ENCODE peak calls at places on chromosomes 5 and 9, in six cellular contexts. One of them, this sample, is unnamed. For H3K9me3, the result is how much of the 10 kb centered on the place peaks cover.

GRCh38 chr9:17926246-17926645 is 347.4 kb downstream of the SH3GL2 start:
- DNase-seq in breast epithelium: no peak
- DNase-seq in lung: no peak
- DNase-seq in SK-N-SH: no peak
- DNase-seq in lower lobe of right lung: no peak
- DNase-seq in CD4-positive, CD25-positive, alpha-beta regulatory T cell: no peak
- DNase-seq in this sample: no peak

GRCh38 chr5:72531496-72532190 is 24.4 kb upstream of the ZNF366 start:
- DNase-seq in CD4-positive, CD25-positive, alpha-beta regulatory T cell: no peak
- DNase-seq in lower lobe of right lung: no peak
- DNase-seq in lung: no peak
- DNase-seq in SK-N-SH: no peak
- DNase-seq in breast epithelium: no peak
- DNase-seq in this sample: no peak

GRCh38 chr5:131394128-131394527 is 130.3 kb downstream of the CDC42SE2 start:
- DNase-seq in lower lobe of right lung: no peak
- DNase-seq in CD4-positive, CD25-positive, alpha-beta regulatory T cell: peak
- DNase-seq in breast epithelium: no peak
- DNase-seq in SK-N-SH: no peak
- DNase-seq in lung: no peak
- DNase-seq in this sample: no peak

GRCh38 chr5:80206282-80206681 is 49.6 kb downstream of the SERINC5 start:
- DNase-seq in lung: no peak
- DNase-seq in breast epithelium: no peak
- DNase-seq in lower lobe of right lung: no peak
- DNase-seq in CD4-positive, CD25-positive, alpha-beta regulatory T cell: no peak
- DNase-seq in SK-N-SH: no peak
- DNase-seq in this sample: no peak

GRCh38 chr9:93121316-93122241 is 12.5 kb downstream of the NINJ1 start:
- DNase-seq in breast epithelium: peak
- DNase-seq in SK-N-SH: no peak
- DNase-seq in lung: no peak
- DNase-seq in lower lobe of right lung: peak
- DNase-seq in CD4-positive, CD25-positive, alpha-beta regulatory T cell: no peak
- DNase-seq in this sample: no peak

GRCh38 chr9:4921449-4921848 is 63.6 kb upstream of the JAK2 start:
- DNase-seq in breast epithelium: no peak
- DNase-seq in SK-N-SH: no peak
- DNase-seq in lower lobe of right lung: no peak
- DNase-seq in CD4-positive, CD25-positive, alpha-beta regulatory T cell: no peak
- DNase-seq in lung: no peak
- DNase-seq in this sample: no peak

GRCh38 chr9:114060070-114060469 is 18.0 kb downstream of the AMBP start:
- DNase-seq in SK-N-SH: no peak
- DNase-seq in breast epithelium: no peak
- DNase-seq in CD4-positive, CD25-positive, alpha-beta regulatory T cell: no peak
- DNase-seq in lung: no peak
- DNase-seq in lower lobe of right lung: no peak
- DNase-seq in this sample: no peak

GRCh38 chr5:103582364-103582763 is 19.8 kb upstream of the NUDT12 start:
- DNase-seq in lung: no peak
- DNase-seq in SK-N-SH: peak
- DNase-seq in CD4-positive, CD25-positive, alpha-beta regulatory T cell: no peak
- DNase-seq in breast epithelium: no peak
- DNase-seq in lower lobe of right lung: no peak
- DNase-seq in this sample: no peak

GRCh38 chr9:13580760-13581159 is 301.3 kb upstream of the MPDZ start:
- DNase-seq in lung: no peak
- DNase-seq in SK-N-SH: no peak
- DNase-seq in lower lobe of right lung: no peak
- DNase-seq in breast epithelium: no peak
- DNase-seq in CD4-positive, CD25-positive, alpha-beta regulatory T cell: no peak
- DNase-seq in this sample: no peak

GRCh38 chr5:83718195-83718825 is 2.3 kb downstream of the HAPLN1 start:
- DNase-seq in SK-N-SH: peak
- DNase-seq in CD4-positive, CD25-positive, alpha-beta regulatory T cell: no peak
- DNase-seq in lower lobe of right lung: no peak
- DNase-seq in lung: no peak
- DNase-seq in breast epithelium: no peak
- DNase-seq in this sample: no peak

GRCh38 chr5:32297181-32298055 is 15.3 kb downstream of the MTMR12 start:
- DNase-seq in CD4-positive, CD25-positive, alpha-beta regulatory T cell: no peak
- DNase-seq in breast epithelium: no peak
- DNase-seq in SK-N-SH: no peak
- DNase-seq in lower lobe of right lung: no peak
- DNase-seq in lung: no peak
- DNase-seq in this sample: no peak

GRCh38 chr5:112878760-112879159 is 17.7 kb downstream of the SRP19 start:
- DNase-seq in lower lobe of right lung: no peak
- DNase-seq in breast epithelium: no peak
- DNase-seq in SK-N-SH: no peak
- DNase-seq in CD4-positive, CD25-positive, alpha-beta regulatory T cell: peak
- DNase-seq in lung: no peak
- DNase-seq in this sample: no peak

GRCh38 chr9:89922099-89922498 is 317.3 kb downstream of the GADD45G start:
- DNase-seq in CD4-positive, CD25-positive, alpha-beta regulatory T cell: no peak
- DNase-seq in lung: no peak
- DNase-seq in lower lobe of right lung: no peak
- DNase-seq in breast epithelium: no peak
- DNase-seq in SK-N-SH: peak
- DNase-seq in this sample: no peak

GRCh38 chr5:137218896-137219295 is 280.2 kb downstream of the SPOCK1 start:
- DNase-seq in lower lobe of right lung: no peak
- DNase-seq in SK-N-SH: no peak
- DNase-seq in breast epithelium: no peak
- DNase-seq in lung: no peak
- DNase-seq in CD4-positive, CD25-positive, alpha-beta regulatory T cell: no peak
- DNase-seq in this sample: no peak

GRCh38 chr9:22049411-22049810 is 40.3 kb upstream of the CDKN2B start:
- DNase-seq in SK-N-SH: no peak
- DNase-seq in CD4-positive, CD25-positive, alpha-beta regulatory T cell: no peak
- DNase-seq in lower lobe of right lung: no peak
- DNase-seq in lung: no peak
- DNase-seq in breast epithelium: no peak
- DNase-seq in this sample: no peak

GRCh38 chr9:136342191-136343120 is 15.1 kb downstream of the GPSM1 start:
- DNase-seq in breast epithelium: peak
- DNase-seq in lower lobe of right lung: peak
- DNase-seq in CD4-positive, CD25-positive, alpha-beta regulatory T cell: peak
- DNase-seq in lung: peak
- DNase-seq in SK-N-SH: peak
- DNase-seq in this sample: peak

GRCh38 chr5:173969167-173970049 is 19.6 kb upstream of the C5orf47 start:
- DNase-seq in lung: no peak
- DNase-seq in lower lobe of right lung: peak
- DNase-seq in SK-N-SH: no peak
- DNase-seq in breast epithelium: no peak
- DNase-seq in CD4-positive, CD25-positive, alpha-beta regulatory T cell: no peak
- DNase-seq in this sample: no peak

GRCh38 chr5:124986667-124987066 is 240.2 kb upstream of the ZNF608 start:
- DNase-seq in SK-N-SH: no peak
- DNase-seq in breast epithelium: no peak
- DNase-seq in lung: no peak
- DNase-seq in CD4-positive, CD25-positive, alpha-beta regulatory T cell: no peak
- DNase-seq in lower lobe of right lung: no peak
- DNase-seq in this sample: no peak

GRCh38 chr5:143153332-143154119 is 250.0 kb downstream of the NR3C1 start:
- DNase-seq in SK-N-SH: no peak
- DNase-seq in CD4-positive, CD25-positive, alpha-beta regulatory T cell: no peak
- DNase-seq in breast epithelium: no peak
- DNase-seq in lung: no peak
- DNase-seq in lower lobe of right lung: no peak
- DNase-seq in this sample: no peak

GRCh38 chr5:150614651-150615040 is 25.8 kb upstream of the SYNPO start:
- DNase-seq in lung: no peak
- DNase-seq in breast epithelium: no peak
- DNase-seq in lower lobe of right lung: no peak
- DNase-seq in SK-N-SH: no peak
- DNase-seq in CD4-positive, CD25-positive, alpha-beta regulatory T cell: no peak
- DNase-seq in this sample: no peak

GRCh38 chr9:96738147-96739027 is 39.5 kb downstream of the ZNF510 start:
- DNase-seq in lower lobe of right lung: no peak
- DNase-seq in CD4-positive, CD25-positive, alpha-beta regulatory T cell: no peak
- DNase-seq in breast epithelium: no peak
- DNase-seq in SK-N-SH: no peak
- DNase-seq in lung: no peak
- DNase-seq in this sample: no peak

GRCh38 chr9:96741771-96742170 is 36.1 kb downstream of the ZNF510 start:
- DNase-seq in CD4-positive, CD25-positive, alpha-beta regulatory T cell: no peak
- DNase-seq in lung: no peak
- DNase-seq in breast epithelium: no peak
- DNase-seq in lower lobe of right lung: no peak
- DNase-seq in SK-N-SH: no peak
- DNase-seq in this sample: no peak
- H3K9me3 ChIP-seq in CD4-positive, CD25-positive, alpha-beta regulatory T cell: half or more
- H3K9me3 ChIP-seq in lung: under half
- H3K9me3 ChIP-seq in breast epithelium: under half
- H3K9me3 ChIP-seq in lower lobe of right lung: half or more
- H3K9me3 ChIP-seq in SK-N-SH: under half
- H3K9me3 ChIP-seq in this sample: under half

GRCh38 chr9:134988706-134989105 is 71.0 kb upstream of the FCN1 start:
- DNase-seq in CD4-positive, CD25-positive, alpha-beta regulatory T cell: no peak
- DNase-seq in SK-N-SH: no peak
- DNase-seq in lung: no peak
- DNase-seq in lower lobe of right lung: no peak
- DNase-seq in breast epithelium: peak
- DNase-seq in this sample: no peak
- H3K9me3 ChIP-seq in CD4-positive, CD25-positive, alpha-beta regulatory T cell: under half
- H3K9me3 ChIP-seq in SK-N-SH: under half
- H3K9me3 ChIP-seq in lung: under half
- H3K9me3 ChIP-seq in lower lobe of right lung: under half
- H3K9me3 ChIP-seq in breast epithelium: under half
- H3K9me3 ChIP-seq in this sample: under half

DNA sequence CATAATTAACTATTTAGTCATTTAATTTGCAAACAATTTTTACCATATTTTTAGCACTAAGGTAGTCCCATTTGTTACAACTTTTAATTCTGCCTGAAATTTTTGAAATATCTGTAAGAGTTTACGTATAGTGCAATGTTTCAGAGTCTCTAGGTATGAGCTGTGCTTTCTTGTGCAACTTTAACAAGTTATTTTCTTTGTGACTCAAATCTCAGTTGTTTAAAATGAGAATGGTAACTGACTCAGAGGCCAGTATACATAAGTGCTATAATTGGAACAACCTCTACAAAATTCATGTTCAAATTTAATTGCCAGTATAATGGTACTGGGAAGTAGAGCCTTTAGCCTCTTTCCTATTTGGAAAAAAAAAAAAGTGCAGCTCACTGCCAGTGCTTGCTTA is 14.2 kb upstream of the ZNF883 start:
- DNase-seq in breast epithelium: no peak
- DNase-seq in SK-N-SH: no peak
- DNase-seq in lower lobe of right lung: no peak
- DNase-seq in lung: no peak
- DNase-seq in CD4-positive, CD25-positive, alpha-beta regulatory T cell: no peak
- DNase-seq in this sample: no peak
- H3K9me3 ChIP-seq in breast epithelium: half or more
- H3K9me3 ChIP-seq in SK-N-SH: under half
- H3K9me3 ChIP-seq in lower lobe of right lung: half or more
- H3K9me3 ChIP-seq in lung: under half
- H3K9me3 ChIP-seq in CD4-positive, CD25-positive, alpha-beta regulatory T cell: under half
- H3K9me3 ChIP-seq in this sample: under half

GRCh38 chr5:180251887-180252286 is 40.0 kb downstream of the MAPK9 start:
- DNase-seq in CD4-positive, CD25-positive, alpha-beta regulatory T cell: no peak
- DNase-seq in SK-N-SH: no peak
- DNase-seq in lower lobe of right lung: no peak
- DNase-seq in breast epithelium: no peak
- DNase-seq in lung: no peak
- DNase-seq in this sample: no peak
- H3K9me3 ChIP-seq in CD4-positive, CD25-positive, alpha-beta regulatory T cell: half or more
- H3K9me3 ChIP-seq in SK-N-SH: under half
- H3K9me3 ChIP-seq in lower lobe of right lung: half or more
- H3K9me3 ChIP-seq in breast epithelium: half or more
- H3K9me3 ChIP-seq in lung: under half
- H3K9me3 ChIP-seq in this sample: under half

DNA sequence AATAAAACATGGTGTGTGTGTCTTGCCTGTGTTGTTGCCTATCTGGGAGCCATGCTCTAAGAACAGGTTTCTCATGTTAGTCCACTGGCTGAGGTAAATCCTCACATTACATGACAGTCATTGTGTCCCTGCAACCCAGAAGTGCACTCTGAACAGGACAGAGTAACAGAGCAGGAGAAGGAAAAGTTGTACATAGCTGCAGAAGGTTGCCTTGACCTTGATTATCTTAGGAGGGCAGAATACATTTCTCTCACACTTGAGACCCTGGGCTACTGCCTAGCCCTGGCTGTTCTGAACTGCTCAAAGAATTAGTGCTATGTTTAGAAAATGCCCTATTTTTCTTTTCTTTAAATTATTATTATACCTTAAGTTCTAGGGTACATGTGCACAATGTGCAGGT is 16.9 kb downstream of the ZNF189 start:
- DNase-seq in CD4-positive, CD25-positive, alpha-beta regulatory T cell: no peak
- DNase-seq in lower lobe of right lung: no peak
- DNase-seq in SK-N-SH: no peak
- DNase-seq in breast epithelium: no peak
- DNase-seq in lung: no peak
- DNase-seq in this sample: no peak
- H3K9me3 ChIP-seq in CD4-positive, CD25-positive, alpha-beta regulatory T cell: half or more
- H3K9me3 ChIP-seq in lower lobe of right lung: half or more
- H3K9me3 ChIP-seq in SK-N-SH: under half
- H3K9me3 ChIP-seq in breast epithelium: under half
- H3K9me3 ChIP-seq in lung: under half
- H3K9me3 ChIP-seq in this sample: under half

GRCh38 chr9:125816321-125816720 is 69.1 kb downstream of the PBX3 start:
- DNase-seq in breast epithelium: no peak
- DNase-seq in SK-N-SH: no peak
- DNase-seq in lung: no peak
- DNase-seq in CD4-positive, CD25-positive, alpha-beta regulatory T cell: no peak
- DNase-seq in lower lobe of right lung: no peak
- DNase-seq in this sample: no peak
- H3K9me3 ChIP-seq in breast epithelium: under half
- H3K9me3 ChIP-seq in SK-N-SH: under half
- H3K9me3 ChIP-seq in lung: under half
- H3K9me3 ChIP-seq in CD4-positive, CD25-positive, alpha-beta regulatory T cell: under half
- H3K9me3 ChIP-seq in lower lobe of right lung: under half
- H3K9me3 ChIP-seq in this sample: under half

DNA sequence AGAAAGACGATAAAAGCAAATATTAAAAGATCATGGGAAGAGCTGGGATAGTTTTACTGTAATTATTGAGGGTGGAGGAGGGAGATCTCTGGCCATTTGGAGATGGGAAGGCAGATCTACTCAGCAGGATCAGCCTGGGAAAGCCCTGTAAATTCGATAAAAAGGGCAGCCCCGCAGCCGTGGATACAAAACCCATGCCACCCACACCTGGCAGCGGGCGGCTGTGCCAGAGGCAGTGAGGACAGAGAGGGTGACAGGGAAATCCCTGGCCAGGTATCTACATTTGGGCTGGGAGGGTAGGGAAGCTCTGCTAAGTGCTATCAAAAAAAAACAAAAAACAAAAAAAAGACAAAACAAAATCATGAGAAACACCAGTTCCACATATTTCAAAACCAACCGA is 379.2 kb upstream of the IRX1 start:
- DNase-seq in breast epithelium: no peak
- DNase-seq in CD4-positive, CD25-positive, alpha-beta regulatory T cell: no peak
- DNase-seq in lower lobe of right lung: no peak
- DNase-seq in SK-N-SH: no peak
- DNase-seq in lung: no peak
- DNase-seq in this sample: no peak
- H3K9me3 ChIP-seq in breast epithelium: under half
- H3K9me3 ChIP-seq in CD4-positive, CD25-positive, alpha-beta regulatory T cell: under half
- H3K9me3 ChIP-seq in lower lobe of right lung: under half
- H3K9me3 ChIP-seq in SK-N-SH: under half
- H3K9me3 ChIP-seq in lung: under half
- H3K9me3 ChIP-seq in this sample: under half

This sample was measured in T-helper 17 cell.